ENCODE peak calls at places on chromosome 10, in ten cellular contexts. J is upper lobe of right lung; U is CD8-positive, alpha-beta T cell; N is endothelial cell of umbilical vein; T is heart right ventricle; M is A549; L is brain microvascular endothelial cell; P is right atrium auricular region; A is cardiac muscle cell; B is spleen. K is an unnamed sample.

GRCh38 chr10:62512732-62513475 is 138.7 kb downstream of the ZNF365 start:
- DNase-seq in J (no peak), U (no peak), N (no peak), T (no peak), M (peak), L (no peak), P (no peak), A (no peak), B (no peak), K (no peak)

GRCh38 chr10:34206602-34207268 is 608.4 kb downstream of the PARD3 start:
- DNase-seq in J (no peak), U (no peak), N (no peak), T (no peak), M (no peak), L (no peak), P (no peak), A (no peak), B (no peak), K (no peak)

GRCh38 chr10:8852546-8852945 is 798.1 kb downstream of the GATA3 start:
- DNase-seq in J (no peak), U (no peak), N (no peak), T (no peak), M (no peak), L (no peak), P (no peak), A (no peak), B (no peak), K (no peak)

GRCh38 chr10:64450312-64450711 is 929.1 kb downstream of the REEP3 start:
- DNase-seq in J (no peak), U (no peak), N (no peak), T (no peak), M (no peak), L (no peak), P (no peak), A (no peak), B (no peak), K (no peak)

GRCh38 chr10:51137741-51138529 is 63.6 kb downstream of the PRKG1 start:
- DNase-seq in J (no peak), U (no peak), N (no peak), T (no peak), M (no peak), L (no peak), P (no peak), A (no peak), B (no peak), K (no peak)

GRCh38 chr10:47094636-47095035 is 183.4 kb downstream of the PTPN20 start:
- DNase-seq in J (no peak), U (no peak), N (no peak), T (no peak), M (no peak), L (no peak), P (no peak), A (no peak), B (no peak), K (peak)

GRCh38 chr10:75922435-75922834 is 491.0 kb downstream of the LRMDA start:
- DNase-seq in J (no peak), U (no peak), N (no peak), T (no peak), M (peak), L (no peak), P (no peak), A (no peak), B (no peak), K (no peak)

GRCh38 chr10:16792675-16793074 is 24.5 kb downstream of the RSU1 start:
- DNase-seq in J (no peak), U (no peak), N (no peak), T (peak), M (no peak), L (peak), P (no peak), A (peak), B (no peak), K (no peak)

GRCh38 chr10:4883079-4883739 is 57.2 kb downstream of the AKR1E2 start:
- DNase-seq in J (no peak), U (no peak), N (no peak), T (no peak), M (peak), L (no peak), P (no peak), A (no peak), B (no peak), K (no peak)

GRCh38 chr10:119205926-119206602 is 1.3 kb upstream of the GRK5 start:
- DNase-seq in J (peak), U (no peak), N (no peak), T (peak), M (peak), L (no peak), P (peak), A (no peak), B (peak), K (no peak)

GRCh38 chr10:3774814-3775670 is 10.0 kb downstream of the KLF6 start:
- DNase-seq in J (no peak), U (no peak), N (peak), T (no peak), M (peak), L (peak), P (no peak), A (no peak), B (no peak), K (peak)

GRCh38 chr10:43076876-43077420 is at the start of gene RET:
- DNase-seq in J (no peak), U (no peak), N (no peak), T (peak), M (peak), L (no peak), P (no peak), A (peak), B (no peak), K (no peak)

GRCh38 chr10:123134058-123134914 is 1.5 kb upstream of the HMX3 start:
- DNase-seq in J (no peak), U (no peak), N (no peak), T (no peak), M (no peak), L (no peak), P (peak), A (no peak), B (no peak), K (no peak)

GRCh38 chr10:3532644-3533043 is 252.4 kb downstream of the KLF6 start:
- DNase-seq in J (no peak), U (no peak), N (no peak), T (no peak), M (peak), L (no peak), P (no peak), A (no peak), B (no peak), K (no peak)

GRCh38 chr10:17074548-17074860 is 55.1 kb downstream of the CUBN start:
- DNase-seq in J (no peak), U (no peak), N (no peak), T (no peak), M (no peak), L (no peak), P (no peak), A (no peak), B (no peak), K (no peak)

GRCh38 chr10:58998924-58999713 is 177.3 kb upstream of the PHYHIPL start:
- DNase-seq in J (no peak), U (no peak), N (no peak), T (peak), M (no peak), L (no peak), P (no peak), A (no peak), B (no peak), K (peak)

GRCh38 chr10:72087392-72087968 is 871 bp downstream of the SPOCK2 start:
- DNase-seq in J (no peak), U (no peak), N (no peak), T (no peak), M (no peak), L (no peak), P (no peak), A (no peak), B (peak), K (no peak)

GRCh38 chr10:51188013-51188412 is 113.7 kb downstream of the PRKG1 start:
- DNase-seq in J (no peak), U (no peak), N (no peak), T (no peak), M (no peak), L (no peak), P (no peak), A (no peak), B (no peak), K (no peak)

GRCh38 chr10:122349758-122350355 is 24.7 kb upstream of the PLEKHA1 start:
- DNase-seq in J (no peak), U (no peak), N (no peak), T (no peak), M (no peak), L (no peak), P (no peak), A (no peak), B (no peak), K (no peak)

GRCh38 chr10:55509168-55509567 is 708.1 kb upstream of the PCDH15 start:
- DNase-seq in J (no peak), U (no peak), N (no peak), T (no peak), M (no peak), L (no peak), P (no peak), A (no peak), B (no peak), K (no peak)

GRCh38 chr10:62354941-62355340 is 19.2 kb upstream of the ZNF365 start:
- DNase-seq in J (no peak), U (no peak), N (no peak), T (no peak), M (no peak), L (no peak), P (no peak), A (no peak), B (no peak), K (no peak)

GRCh38 chr10:35446439-35446838 is 110.1 kb downstream of the CCNY start:
- DNase-seq in J (no peak), U (no peak), N (no peak), T (no peak), M (no peak), L (no peak), P (no peak), A (no peak), B (no peak), K (no peak)

DNA sequence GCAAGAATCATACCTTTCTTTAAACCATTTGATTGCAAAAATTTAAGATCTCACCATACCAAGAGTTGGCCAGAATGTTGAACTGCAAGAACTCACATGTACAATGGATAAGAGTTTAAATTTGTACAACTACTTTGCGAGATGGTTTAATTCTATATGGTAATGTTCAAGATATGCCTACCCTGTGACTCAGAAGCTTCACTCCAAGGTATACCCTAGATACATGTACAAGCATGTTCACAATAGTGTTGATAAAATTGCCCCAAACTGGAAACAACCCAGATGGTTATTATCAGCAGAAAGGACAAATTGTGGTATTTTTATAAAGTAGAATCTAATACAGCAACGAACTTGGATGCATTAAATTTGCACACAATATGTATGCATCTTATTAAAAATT is 25.1 kb upstream of the RAB18 start:
- DNase-seq in J (no peak), U (no peak), N (no peak), T (no peak), M (no peak), L (no peak), P (no peak), A (no peak), B (no peak), K (no peak)
- H3K27ac ChIP-seq in J (no peak), U (no peak), N (no peak), T (no peak), M (no peak), L (no peak), P (no peak), A (no peak), B (no peak), K (no peak)

DNA sequence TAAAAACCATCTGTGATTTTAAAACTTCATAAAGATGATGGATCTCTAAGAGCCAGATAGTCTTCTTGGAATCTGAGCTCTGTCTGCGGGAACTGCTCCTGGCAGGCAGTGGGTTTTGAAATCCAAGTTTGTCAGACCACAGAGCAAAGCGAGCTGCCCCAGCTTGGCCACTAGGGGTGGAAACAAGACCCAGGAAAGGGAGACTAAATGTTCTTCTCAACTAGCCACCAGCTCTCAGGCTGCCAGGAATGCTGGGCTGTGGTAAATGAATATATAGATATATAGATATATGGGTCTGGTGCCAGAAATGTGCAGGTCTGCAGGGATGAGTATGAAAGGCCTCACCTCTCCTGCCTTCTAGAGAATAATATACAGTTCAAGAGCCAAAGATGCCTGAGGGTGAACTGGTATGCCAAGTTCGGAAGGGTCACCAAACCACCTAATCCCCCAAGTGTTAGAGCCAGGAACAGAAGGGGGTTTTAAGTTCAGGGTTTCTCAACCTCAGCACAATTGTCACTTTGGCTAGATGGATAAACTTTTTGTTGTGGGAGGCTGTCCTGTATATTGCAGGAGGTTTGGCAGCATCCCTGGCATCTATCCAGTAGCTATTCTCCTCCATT is 208.7 kb downstream of the KCNMA1 start:
- DNase-seq in J (peak), U (no peak), N (no peak), T (no peak), M (peak), L (peak), P (peak), A (peak), B (no peak), K (no peak)
- TF ChIP-seq CTCF in J (peak), U (no peak), N (peak), T (peak), M (peak), L (peak), P (peak), A (peak), B (no peak), K (peak)

GRCh38 chr10:31679931-31680330 is 248.7 kb downstream of the ARHGAP12 start:
- DNase-seq in J (no peak), U (no peak), N (no peak), T (no peak), M (no peak), L (no peak), P (no peak), A (no peak), B (no peak), K (no peak)

GRCh38 chr10:31675726-31676125 is 252.9 kb downstream of the ARHGAP12 start:
- DNase-seq in J (no peak), U (no peak), N (no peak), T (no peak), M (no peak), L (no peak), P (no peak), A (no peak), B (no peak), K (no peak)

GRCh38 chr10:31678573-31679122 is 250.0 kb downstream of the ARHGAP12 start:
- DNase-seq in J (no peak), U (no peak), N (no peak), T (no peak), M (no peak), L (no peak), P (no peak), A (no peak), B (no peak), K (no peak)

GRCh38 chr10:31678139-31678536 is 250.5 kb downstream of the ARHGAP12 start:
- DNase-seq in J (no peak), U (no peak), N (no peak), T (peak), M (no peak), L (no peak), P (no peak), A (no peak), B (no peak), K (no peak)

DNA sequence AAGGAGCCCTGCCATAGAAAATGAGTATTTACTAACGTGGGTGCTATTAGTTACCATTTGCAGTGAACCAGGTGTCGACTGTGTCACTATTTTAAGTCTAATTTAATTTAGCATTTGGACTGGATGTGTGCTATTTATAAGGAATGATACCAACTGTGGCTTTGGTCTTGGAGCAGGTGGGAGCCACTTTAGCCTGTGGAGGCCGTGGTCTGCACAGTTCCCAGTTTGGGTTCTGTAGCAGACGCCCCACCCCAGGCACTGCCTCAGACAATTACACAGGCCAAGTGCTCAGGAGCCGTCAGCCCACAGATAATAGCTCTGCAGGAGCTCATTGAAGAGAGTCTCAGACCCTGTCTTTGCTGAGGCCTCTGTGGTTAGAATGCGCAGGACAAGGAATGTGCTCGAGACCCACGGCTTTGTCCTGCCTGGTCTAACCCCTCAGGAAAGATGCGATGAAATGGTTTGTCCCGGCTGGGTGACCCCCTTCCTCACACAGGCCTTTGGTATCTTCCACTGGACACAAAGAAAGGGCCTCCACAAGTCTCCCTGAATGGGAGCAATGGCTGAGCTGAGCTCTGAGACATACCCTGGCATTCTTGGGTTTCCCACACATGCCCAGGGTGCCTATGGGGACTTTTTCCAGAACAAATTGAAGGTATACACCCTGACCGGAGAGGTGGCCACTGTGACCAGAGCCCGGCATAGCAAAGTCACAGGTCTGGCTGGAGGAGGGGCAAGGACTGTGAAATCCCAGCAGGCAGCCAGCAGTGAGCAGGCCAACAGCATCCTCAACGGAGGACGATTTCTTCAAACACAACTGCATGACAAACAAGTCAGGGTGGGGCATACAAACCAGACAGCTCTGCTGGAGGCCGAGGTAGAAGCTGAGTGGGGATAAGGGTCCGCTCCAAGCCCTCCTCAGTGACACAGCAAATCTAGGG is 251.2 kb downstream of the ARHGAP12 start:
- DNase-seq in J (no peak), U (no peak), N (no peak), T (no peak), M (no peak), L (no peak), P (no peak), A (no peak), B (no peak), K (no peak)
- H3K4me3 ChIP-seq in J (no peak), U (no peak), N (no peak), T (no peak), M (no peak), L (no peak), P (no peak), A (no peak), B (no peak), K (no peak)

DNA sequence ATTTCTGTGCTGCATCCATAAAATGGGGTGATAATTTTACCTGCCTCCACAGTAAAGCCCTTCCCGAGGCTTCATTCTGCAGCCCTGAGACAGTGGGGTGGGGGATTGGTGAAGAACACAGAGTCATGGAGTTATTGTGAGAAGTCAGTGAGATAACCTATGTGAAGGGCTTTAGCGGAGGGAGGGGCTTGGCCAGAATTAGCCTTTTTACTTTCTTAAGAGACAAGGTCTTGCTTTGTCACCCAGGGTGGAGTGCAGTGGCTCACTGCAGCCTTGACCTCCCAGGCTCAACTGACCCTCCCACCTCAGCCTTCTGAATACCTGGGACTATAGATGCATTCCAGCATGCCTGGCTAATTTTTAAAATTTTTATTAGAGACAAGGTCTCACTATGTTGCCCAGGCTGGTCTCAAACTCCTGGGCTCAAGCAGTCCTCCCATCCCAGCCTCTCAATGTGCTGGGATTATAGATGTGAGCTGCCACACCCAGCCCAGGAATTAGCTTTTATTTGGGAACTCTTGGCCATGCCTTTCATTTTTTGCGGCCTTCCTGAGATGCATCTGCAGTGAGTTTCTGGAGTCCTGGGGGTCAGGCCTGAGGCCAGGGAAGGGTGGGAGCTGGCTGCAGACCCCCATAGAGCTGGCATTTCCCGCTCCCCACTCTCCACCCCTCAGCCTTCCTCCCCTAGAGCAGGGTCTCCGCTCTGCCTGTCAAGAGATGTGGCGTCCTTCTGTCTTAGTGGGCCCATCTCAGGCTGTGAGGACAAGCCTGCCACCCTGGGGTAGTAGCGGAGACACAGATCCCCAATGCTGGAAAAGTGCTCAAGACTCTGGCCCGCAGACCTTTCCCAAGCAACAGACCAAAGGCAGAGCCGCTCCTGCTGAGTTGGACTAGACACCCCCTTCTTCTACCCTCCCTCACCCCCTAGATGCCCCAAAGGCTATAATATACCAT is 77.0 kb downstream of the ZMIZ1 start:
- DNase-seq in J (no peak), U (no peak), N (no peak), T (no peak), M (no peak), L (no peak), P (no peak), A (no peak), B (no peak), K (no peak)
- H3K27ac ChIP-seq in J (peak), U (no peak), N (peak), T (peak), M (peak), L (no peak), P (peak), A (peak), B (peak), K (peak)

DNA sequence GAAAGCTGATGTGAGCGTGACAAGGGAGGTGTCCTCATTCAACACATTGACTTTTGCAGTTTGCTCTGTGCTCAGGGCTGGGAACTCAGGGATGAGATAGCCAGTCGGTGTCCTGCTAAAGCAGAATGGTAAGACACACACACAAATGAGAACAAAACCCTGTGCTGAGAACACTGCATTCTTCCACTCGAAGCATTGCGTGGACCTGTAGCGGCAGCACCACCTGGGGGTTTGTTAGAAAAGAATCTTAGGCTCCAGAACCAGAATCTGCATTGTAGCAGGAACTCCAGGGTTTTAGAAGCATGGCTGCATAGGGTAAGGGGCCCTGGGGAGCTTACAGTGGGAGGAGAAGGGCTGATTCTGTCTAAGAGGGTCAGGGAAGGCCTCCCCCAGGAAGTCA is 21.5 kb upstream of the OGDHL start:
- DNase-seq in J (no peak), U (no peak), N (no peak), T (no peak), M (no peak), L (no peak), P (no peak), A (peak), B (no peak), K (no peak)
- TF ChIP-seq CTCF in J (no peak), U (no peak), N (no peak), T (no peak), M (no peak), L (peak), P (no peak), A (no peak), B (no peak), K (no peak)